ENCODE peak calls at places on chromosomes 1 and 21, in nine cellular contexts. One of them, this sample, is unnamed.

GRCh38 chr1:54053745-54054437 is 483 bp downstream of the TCEANC2 start:
- DNase-seq in right atrium auricular region: no peak
- DNase-seq in retinal pigment epithelial cell: no peak
- DNase-seq in astrocyte of the cerebellum: no peak
- DNase-seq in GM23338: peak; percentile 38
- DNase-seq in A549: no peak
- DNase-seq in tibial artery: no peak
- DNase-seq in CD4-positive, alpha-beta T cell: no peak
- DNase-seq in B cell: no peak
- DNase-seq in this sample: no peak

GRCh38 chr1:225845633-225846259 is 35.8 kb downstream of the EPHX1 start:
- DNase-seq in right atrium auricular region: peak; percentile 84
- DNase-seq in retinal pigment epithelial cell: peak; percentile 21
- DNase-seq in astrocyte of the cerebellum: peak; percentile 66
- DNase-seq in GM23338: peak; percentile 97
- DNase-seq in A549: peak; percentile 72
- DNase-seq in tibial artery: peak; percentile 92
- DNase-seq in CD4-positive, alpha-beta T cell: no peak
- DNase-seq in B cell: no peak
- DNase-seq in this sample: no peak

GRCh38 chr1:36652586-36652985 is 169.9 kb upstream of the CSF3R start:
- DNase-seq in right atrium auricular region: no peak
- DNase-seq in retinal pigment epithelial cell: no peak
- DNase-seq in astrocyte of the cerebellum: no peak
- DNase-seq in GM23338: no peak
- DNase-seq in A549: no peak
- DNase-seq in tibial artery: no peak
- DNase-seq in CD4-positive, alpha-beta T cell: no peak
- DNase-seq in B cell: no peak
- DNase-seq in this sample: no peak

GRCh38 chr21:20258542-20258941 is 739.7 kb upstream of the NCAM2 start:
- DNase-seq in right atrium auricular region: no peak
- DNase-seq in retinal pigment epithelial cell: no peak
- DNase-seq in astrocyte of the cerebellum: no peak
- DNase-seq in GM23338: no peak
- DNase-seq in A549: no peak
- DNase-seq in tibial artery: no peak
- DNase-seq in CD4-positive, alpha-beta T cell: no peak
- DNase-seq in B cell: no peak
- DNase-seq in this sample: no peak

GRCh38 chr1:225462714-225463574 is 35.1 kb upstream of the LBR start:
- DNase-seq in right atrium auricular region: no peak
- DNase-seq in retinal pigment epithelial cell: no peak
- DNase-seq in astrocyte of the cerebellum: no peak
- DNase-seq in GM23338: no peak
- DNase-seq in A549: no peak
- DNase-seq in tibial artery: peak; percentile 58
- DNase-seq in CD4-positive, alpha-beta T cell: no peak
- DNase-seq in B cell: no peak
- DNase-seq in this sample: no peak

GRCh38 chr1:30195424-30196134 is 527.8 kb downstream of the MATN1 start:
- DNase-seq in right atrium auricular region: no peak
- DNase-seq in retinal pigment epithelial cell: no peak
- DNase-seq in astrocyte of the cerebellum: no peak
- DNase-seq in GM23338: no peak
- DNase-seq in A549: no peak
- DNase-seq in tibial artery: no peak
- DNase-seq in CD4-positive, alpha-beta T cell: no peak
- DNase-seq in B cell: no peak
- DNase-seq in this sample: no peak

GRCh38 chr1:116855788-116856187 is 53.9 kb upstream of the PTGFRN start:
- DNase-seq in right atrium auricular region: no peak
- DNase-seq in retinal pigment epithelial cell: no peak
- DNase-seq in astrocyte of the cerebellum: peak; percentile 66
- DNase-seq in GM23338: no peak
- DNase-seq in A549: no peak
- DNase-seq in tibial artery: no peak
- DNase-seq in CD4-positive, alpha-beta T cell: no peak
- DNase-seq in B cell: no peak
- DNase-seq in this sample: no peak

GRCh38 chr1:160789702-160790611 is 6.0 kb upstream of the LY9 start:
- DNase-seq in right atrium auricular region: no peak
- DNase-seq in retinal pigment epithelial cell: no peak
- DNase-seq in astrocyte of the cerebellum: no peak
- DNase-seq in GM23338: no peak
- DNase-seq in A549: no peak
- DNase-seq in tibial artery: no peak
- DNase-seq in CD4-positive, alpha-beta T cell: no peak
- DNase-seq in B cell: peak; percentile 91
- DNase-seq in this sample: peak; percentile 79

GRCh38 chr1:61334718-61335589 is 252.6 kb downstream of the NFIA start:
- DNase-seq in right atrium auricular region: peak; percentile 87
- DNase-seq in retinal pigment epithelial cell: peak; percentile 62
- DNase-seq in astrocyte of the cerebellum: no peak
- DNase-seq in GM23338: no peak
- DNase-seq in A549: no peak
- DNase-seq in tibial artery: peak; percentile 80
- DNase-seq in CD4-positive, alpha-beta T cell: no peak
- DNase-seq in B cell: no peak
- DNase-seq in this sample: no peak

GRCh38 chr1:244154528-244154881 is 103.4 kb downstream of the ZBTB18 start:
- DNase-seq in right atrium auricular region: no peak
- DNase-seq in retinal pigment epithelial cell: no peak
- DNase-seq in astrocyte of the cerebellum: no peak
- DNase-seq in GM23338: no peak
- DNase-seq in A549: no peak
- DNase-seq in tibial artery: no peak
- DNase-seq in CD4-positive, alpha-beta T cell: no peak
- DNase-seq in B cell: no peak
- DNase-seq in this sample: no peak

GRCh38 chr1:54355931-54356679 is 50.1 kb downstream of the SSBP3 start:
- DNase-seq in right atrium auricular region: no peak
- DNase-seq in retinal pigment epithelial cell: no peak
- DNase-seq in astrocyte of the cerebellum: no peak
- DNase-seq in GM23338: no peak
- DNase-seq in A549: no peak
- DNase-seq in tibial artery: no peak
- DNase-seq in CD4-positive, alpha-beta T cell: no peak
- DNase-seq in B cell: no peak
- DNase-seq in this sample: no peak

GRCh38 chr1:111769517-111770146 is 13.9 kb downstream of the DDX20 start:
- DNase-seq in right atrium auricular region: no peak
- DNase-seq in retinal pigment epithelial cell: no peak
- DNase-seq in astrocyte of the cerebellum: peak; percentile 62
- DNase-seq in GM23338: peak; percentile 66
- DNase-seq in A549: peak; percentile 18
- DNase-seq in tibial artery: no peak
- DNase-seq in CD4-positive, alpha-beta T cell: no peak
- DNase-seq in B cell: peak; percentile 46
- DNase-seq in this sample: peak; percentile 42

GRCh38 chr1:11395616-11396015 is 83.3 kb upstream of the DISP3 start:
- DNase-seq in right atrium auricular region: no peak
- DNase-seq in retinal pigment epithelial cell: no peak
- DNase-seq in astrocyte of the cerebellum: no peak
- DNase-seq in GM23338: no peak
- DNase-seq in A549: no peak
- DNase-seq in tibial artery: no peak
- DNase-seq in CD4-positive, alpha-beta T cell: no peak
- DNase-seq in B cell: no peak
- DNase-seq in this sample: no peak

GRCh38 chr21:36027352-36027751 is 33.0 kb downstream of the SETD4 start:
- DNase-seq in right atrium auricular region: no peak
- DNase-seq in retinal pigment epithelial cell: no peak
- DNase-seq in astrocyte of the cerebellum: no peak
- DNase-seq in GM23338: no peak
- DNase-seq in A549: no peak
- DNase-seq in tibial artery: no peak
- DNase-seq in CD4-positive, alpha-beta T cell: no peak
- DNase-seq in B cell: no peak
- DNase-seq in this sample: no peak

GRCh38 chr1:37497832-37498231 is 16.7 kb downstream of the MEAF6 start:
- DNase-seq in right atrium auricular region: no peak
- DNase-seq in retinal pigment epithelial cell: no peak
- DNase-seq in astrocyte of the cerebellum: no peak
- DNase-seq in GM23338: no peak
- DNase-seq in A549: no peak
- DNase-seq in tibial artery: no peak
- DNase-seq in CD4-positive, alpha-beta T cell: no peak
- DNase-seq in B cell: no peak
- DNase-seq in this sample: no peak

GRCh38 chr1:79044974-79045650 is 38.6 kb upstream of the ADGRL4 start:
- DNase-seq in right atrium auricular region: no peak
- DNase-seq in retinal pigment epithelial cell: no peak
- DNase-seq in astrocyte of the cerebellum: no peak
- DNase-seq in GM23338: peak; percentile 65
- DNase-seq in A549: no peak
- DNase-seq in tibial artery: no peak
- DNase-seq in CD4-positive, alpha-beta T cell: no peak
- DNase-seq in B cell: no peak
- DNase-seq in this sample: no peak

GRCh38 chr1:28437260-28437923 is 67.9 kb downstream of the PHACTR4 start:
- DNase-seq in right atrium auricular region: no peak
- DNase-seq in retinal pigment epithelial cell: peak; percentile 77
- DNase-seq in astrocyte of the cerebellum: no peak
- DNase-seq in GM23338: no peak
- DNase-seq in A549: no peak
- DNase-seq in tibial artery: peak; percentile 68
- DNase-seq in CD4-positive, alpha-beta T cell: no peak
- DNase-seq in B cell: no peak
- DNase-seq in this sample: no peak

GRCh38 chr1:20470174-20470573 is 15.8 kb downstream of the CAMK2N1 start:
- DNase-seq in right atrium auricular region: no peak
- DNase-seq in retinal pigment epithelial cell: no peak
- DNase-seq in astrocyte of the cerebellum: no peak
- DNase-seq in GM23338: no peak
- DNase-seq in A549: no peak
- DNase-seq in tibial artery: no peak
- DNase-seq in CD4-positive, alpha-beta T cell: no peak
- DNase-seq in B cell: no peak
- DNase-seq in this sample: no peak

GRCh38 chr1:77387553-77387952 is 105.7 kb downstream of the AK5 start:
- DNase-seq in right atrium auricular region: no peak
- DNase-seq in retinal pigment epithelial cell: no peak
- DNase-seq in astrocyte of the cerebellum: no peak
- DNase-seq in GM23338: no peak
- DNase-seq in A549: no peak
- DNase-seq in tibial artery: no peak
- DNase-seq in CD4-positive, alpha-beta T cell: no peak
- DNase-seq in B cell: no peak
- DNase-seq in this sample: no peak

GRCh38 chr1:25430666-25431494 is at the start of gene MACO1:
- DNase-seq in right atrium auricular region: peak; percentile 98
- DNase-seq in retinal pigment epithelial cell: peak; percentile 78
- DNase-seq in astrocyte of the cerebellum: peak; percentile 90
- DNase-seq in GM23338: peak; percentile 98
- DNase-seq in A549: peak; percentile 82
- DNase-seq in tibial artery: peak; percentile 98
- DNase-seq in CD4-positive, alpha-beta T cell: peak; percentile 97
- DNase-seq in B cell: peak; percentile 97
- DNase-seq in this sample: peak; percentile 84
- TF ChIP-seq CTCF in right atrium auricular region: no peak
- TF ChIP-seq CTCF in retinal pigment epithelial cell: no peak
- TF ChIP-seq CTCF in astrocyte of the cerebellum: no peak
- TF ChIP-seq CTCF in GM23338: no peak
- TF ChIP-seq CTCF in A549: no peak
- TF ChIP-seq CTCF in tibial artery: no peak
- TF ChIP-seq CTCF in CD4-positive, alpha-beta T cell: no peak
- TF ChIP-seq CTCF in B cell: no peak
- TF ChIP-seq CTCF in this sample: peak; percentile 9

GRCh38 chr1:153613406-153613805 is 469 bp upstream of the S100A16 start:
- DNase-seq in right atrium auricular region: no peak
- DNase-seq in retinal pigment epithelial cell: no peak
- DNase-seq in astrocyte of the cerebellum: no peak
- DNase-seq in GM23338: no peak
- DNase-seq in A549: no peak
- DNase-seq in tibial artery: no peak
- DNase-seq in CD4-positive, alpha-beta T cell: no peak
- DNase-seq in B cell: no peak
- DNase-seq in this sample: no peak
- TF ChIP-seq CTCF in right atrium auricular region: no peak
- TF ChIP-seq CTCF in retinal pigment epithelial cell: no peak
- TF ChIP-seq CTCF in astrocyte of the cerebellum: no peak
- TF ChIP-seq CTCF in GM23338: no peak
- TF ChIP-seq CTCF in A549: no peak
- TF ChIP-seq CTCF in tibial artery: no peak
- TF ChIP-seq CTCF in CD4-positive, alpha-beta T cell: no peak
- TF ChIP-seq CTCF in B cell: no peak
- TF ChIP-seq CTCF in this sample: no peak

GRCh38 chr1:234781241-234782056 is 171.5 kb upstream of the IRF2BP2 start:
- DNase-seq in right atrium auricular region: peak; percentile 58
- DNase-seq in retinal pigment epithelial cell: no peak
- DNase-seq in astrocyte of the cerebellum: no peak
- DNase-seq in GM23338: peak; percentile 45
- DNase-seq in A549: peak; percentile 35
- DNase-seq in tibial artery: no peak
- DNase-seq in CD4-positive, alpha-beta T cell: no peak
- DNase-seq in B cell: no peak
- DNase-seq in this sample: no peak
- TF ChIP-seq CTCF in right atrium auricular region: no peak
- TF ChIP-seq CTCF in retinal pigment epithelial cell: no peak
- TF ChIP-seq CTCF in astrocyte of the cerebellum: no peak
- TF ChIP-seq CTCF in GM23338: peak; percentile 31
- TF ChIP-seq CTCF in A549: no peak
- TF ChIP-seq CTCF in tibial artery: no peak
- TF ChIP-seq CTCF in CD4-positive, alpha-beta T cell: no peak
- TF ChIP-seq CTCF in B cell: no peak
- TF ChIP-seq CTCF in this sample: no peak

GRCh38 chr1:3419415-3420204 is 34.9 kb upstream of the ARHGEF16 start:
- DNase-seq in right atrium auricular region: no peak
- DNase-seq in retinal pigment epithelial cell: no peak
- DNase-seq in astrocyte of the cerebellum: no peak
- DNase-seq in GM23338: no peak
- DNase-seq in A549: no peak
- DNase-seq in tibial artery: no peak
- DNase-seq in CD4-positive, alpha-beta T cell: no peak
- DNase-seq in B cell: no peak
- DNase-seq in this sample: no peak

GRCh38 chr1:3418600-3418999 is 35.9 kb upstream of the ARHGEF16 start:
- DNase-seq in right atrium auricular region: no peak
- DNase-seq in retinal pigment epithelial cell: no peak
- DNase-seq in astrocyte of the cerebellum: no peak
- DNase-seq in GM23338: no peak
- DNase-seq in A549: no peak
- DNase-seq in tibial artery: no peak
- DNase-seq in CD4-positive, alpha-beta T cell: no peak
- DNase-seq in B cell: no peak
- DNase-seq in this sample: no peak

GRCh38 chr1:3417954-3418353 is 36.5 kb upstream of the ARHGEF16 start:
- DNase-seq in right atrium auricular region: no peak
- DNase-seq in retinal pigment epithelial cell: no peak
- DNase-seq in astrocyte of the cerebellum: no peak
- DNase-seq in GM23338: no peak
- DNase-seq in A549: no peak
- DNase-seq in tibial artery: no peak
- DNase-seq in CD4-positive, alpha-beta T cell: no peak
- DNase-seq in B cell: no peak
- DNase-seq in this sample: no peak

GRCh38 chr1:3415260-3415952 is 39.1 kb upstream of the ARHGEF16 start:
- DNase-seq in right atrium auricular region: no peak
- DNase-seq in retinal pigment epithelial cell: no peak
- DNase-seq in astrocyte of the cerebellum: no peak
- DNase-seq in GM23338: no peak
- DNase-seq in A549: no peak
- DNase-seq in tibial artery: no peak
- DNase-seq in CD4-positive, alpha-beta T cell: no peak
- DNase-seq in B cell: no peak
- DNase-seq in this sample: no peak

GRCh38 chr1:3417082-3417728 is 37.3 kb upstream of the ARHGEF16 start:
- DNase-seq in right atrium auricular region: no peak
- DNase-seq in retinal pigment epithelial cell: no peak
- DNase-seq in astrocyte of the cerebellum: no peak
- DNase-seq in GM23338: no peak
- DNase-seq in A549: no peak
- DNase-seq in tibial artery: no peak
- DNase-seq in CD4-positive, alpha-beta T cell: no peak
- DNase-seq in B cell: no peak
- DNase-seq in this sample: no peak
- TF ChIP-seq CTCF in right atrium auricular region: no peak
- TF ChIP-seq CTCF in retinal pigment epithelial cell: peak; percentile 58
- TF ChIP-seq CTCF in astrocyte of the cerebellum: no peak
- TF ChIP-seq CTCF in GM23338: peak; percentile 90
- TF ChIP-seq CTCF in A549: no peak
- TF ChIP-seq CTCF in tibial artery: no peak
- TF ChIP-seq CTCF in CD4-positive, alpha-beta T cell: no peak
- TF ChIP-seq CTCF in B cell: no peak
- TF ChIP-seq CTCF in this sample: peak; percentile 38